ENCODE peak calls at places on chromosomes 3 and 15, in four cellular contexts. One of them, this sample, is unnamed.

GRCh38 chr3:141426404-141427034 is 58.2 kb downstream of the ZBTB38 start:
- DNase-seq in cardiac muscle cell: peak
- DNase-seq in NCI-H1105 treated with DMSO at 0.1 percent for 48 hours: no peak
- DNase-seq in stimulated activated CD8-positive, alpha-beta memory T cell treated with anti-CD3 and anti-CD28 coated beads, Interleukin-7, amount 100 ng/mL, for 1 hour: no peak
- DNase-seq in this sample: peak

GRCh38 chr3:37546876-37547275 is 314.8 kb upstream of the CTDSPL start:
- DNase-seq in stimulated activated CD8-positive, alpha-beta memory T cell treated with anti-CD3 and anti-CD28 coated beads, Interleukin-7, amount 100 ng/mL, for 1 hour: no peak
- DNase-seq in NCI-H1105 treated with DMSO at 0.1 percent for 48 hours: no peak
- DNase-seq in cardiac muscle cell: peak
- DNase-seq in this sample: no peak

GRCh38 chr15:92925409-92925808 is 25.3 kb downstream of the CHD2 start:
- DNase-seq in stimulated activated CD8-positive, alpha-beta memory T cell treated with anti-CD3 and anti-CD28 coated beads, Interleukin-7, amount 100 ng/mL, for 1 hour: no peak
- DNase-seq in cardiac muscle cell: no peak
- DNase-seq in NCI-H1105 treated with DMSO at 0.1 percent for 48 hours: no peak
- DNase-seq in this sample: no peak

GRCh38 chr3:73493543-73494314 is 131.0 kb downstream of the PDZRN3 start:
- DNase-seq in stimulated activated CD8-positive, alpha-beta memory T cell treated with anti-CD3 and anti-CD28 coated beads, Interleukin-7, amount 100 ng/mL, for 1 hour: no peak
- DNase-seq in cardiac muscle cell: no peak
- DNase-seq in NCI-H1105 treated with DMSO at 0.1 percent for 48 hours: no peak
- DNase-seq in this sample: no peak

GRCh38 chr3:62154457-62155148 is 218.7 kb downstream of the FEZF2 start:
- DNase-seq in NCI-H1105 treated with DMSO at 0.1 percent for 48 hours: no peak
- DNase-seq in cardiac muscle cell: no peak
- DNase-seq in stimulated activated CD8-positive, alpha-beta memory T cell treated with anti-CD3 and anti-CD28 coated beads, Interleukin-7, amount 100 ng/mL, for 1 hour: no peak
- DNase-seq in this sample: no peak

GRCh38 chr3:155411500-155412223 is 118.2 kb upstream of the STRIT1 start:
- DNase-seq in stimulated activated CD8-positive, alpha-beta memory T cell treated with anti-CD3 and anti-CD28 coated beads, Interleukin-7, amount 100 ng/mL, for 1 hour: no peak
- DNase-seq in NCI-H1105 treated with DMSO at 0.1 percent for 48 hours: no peak
- DNase-seq in cardiac muscle cell: no peak
- DNase-seq in this sample: no peak

GRCh38 chr3:14792691-14793121 is 26.1 kb upstream of the FGD5 start:
- DNase-seq in NCI-H1105 treated with DMSO at 0.1 percent for 48 hours: no peak
- DNase-seq in cardiac muscle cell: no peak
- DNase-seq in stimulated activated CD8-positive, alpha-beta memory T cell treated with anti-CD3 and anti-CD28 coated beads, Interleukin-7, amount 100 ng/mL, for 1 hour: no peak
- DNase-seq in this sample: peak

GRCh38 chr15:69729167-69729748 is 276.6 kb downstream of the RPLP1 start:
- DNase-seq in NCI-H1105 treated with DMSO at 0.1 percent for 48 hours: peak
- DNase-seq in stimulated activated CD8-positive, alpha-beta memory T cell treated with anti-CD3 and anti-CD28 coated beads, Interleukin-7, amount 100 ng/mL, for 1 hour: peak
- DNase-seq in cardiac muscle cell: peak
- DNase-seq in this sample: no peak

GRCh38 chr15:33675246-33675645 is 293.1 kb upstream of the CHRM5 start:
- DNase-seq in stimulated activated CD8-positive, alpha-beta memory T cell treated with anti-CD3 and anti-CD28 coated beads, Interleukin-7, amount 100 ng/mL, for 1 hour: no peak
- DNase-seq in NCI-H1105 treated with DMSO at 0.1 percent for 48 hours: no peak
- DNase-seq in cardiac muscle cell: peak
- DNase-seq in this sample: no peak

GRCh38 chr3:102083469-102083868 is 234.2 kb downstream of the NFKBIZ start:
- DNase-seq in cardiac muscle cell: no peak
- DNase-seq in stimulated activated CD8-positive, alpha-beta memory T cell treated with anti-CD3 and anti-CD28 coated beads, Interleukin-7, amount 100 ng/mL, for 1 hour: no peak
- DNase-seq in NCI-H1105 treated with DMSO at 0.1 percent for 48 hours: no peak
- DNase-seq in this sample: no peak

GRCh38 chr3:47669026-47669749 is 90.5 kb upstream of the CSPG5 start:
- DNase-seq in stimulated activated CD8-positive, alpha-beta memory T cell treated with anti-CD3 and anti-CD28 coated beads, Interleukin-7, amount 100 ng/mL, for 1 hour: no peak
- DNase-seq in cardiac muscle cell: no peak
- DNase-seq in NCI-H1105 treated with DMSO at 0.1 percent for 48 hours: no peak
- DNase-seq in this sample: no peak

GRCh38 chr3:29099775-29100174 is 181.1 kb upstream of the RBMS3 start:
- DNase-seq in stimulated activated CD8-positive, alpha-beta memory T cell treated with anti-CD3 and anti-CD28 coated beads, Interleukin-7, amount 100 ng/mL, for 1 hour: no peak
- DNase-seq in NCI-H1105 treated with DMSO at 0.1 percent for 48 hours: no peak
- DNase-seq in cardiac muscle cell: no peak
- DNase-seq in this sample: no peak

GRCh38 chr3:155890671-155891190 is 20.3 kb downstream of the GMPS start:
- DNase-seq in stimulated activated CD8-positive, alpha-beta memory T cell treated with anti-CD3 and anti-CD28 coated beads, Interleukin-7, amount 100 ng/mL, for 1 hour: no peak
- DNase-seq in NCI-H1105 treated with DMSO at 0.1 percent for 48 hours: peak
- DNase-seq in cardiac muscle cell: no peak
- DNase-seq in this sample: no peak

GRCh38 chr3:42749753-42750231 is 23.3 kb downstream of the CCDC13 start:
- DNase-seq in cardiac muscle cell: peak
- DNase-seq in stimulated activated CD8-positive, alpha-beta memory T cell treated with anti-CD3 and anti-CD28 coated beads, Interleukin-7, amount 100 ng/mL, for 1 hour: no peak
- DNase-seq in NCI-H1105 treated with DMSO at 0.1 percent for 48 hours: no peak
- DNase-seq in this sample: no peak

GRCh38 chr15:70342141-70342540 is 244.4 kb upstream of the TLE3 start:
- DNase-seq in NCI-H1105 treated with DMSO at 0.1 percent for 48 hours: no peak
- DNase-seq in stimulated activated CD8-positive, alpha-beta memory T cell treated with anti-CD3 and anti-CD28 coated beads, Interleukin-7, amount 100 ng/mL, for 1 hour: no peak
- DNase-seq in cardiac muscle cell: no peak
- DNase-seq in this sample: peak

GRCh38 chr3:42063886-42064285 is 27.3 kb upstream of the TRAK1 start:
- DNase-seq in NCI-H1105 treated with DMSO at 0.1 percent for 48 hours: no peak
- DNase-seq in stimulated activated CD8-positive, alpha-beta memory T cell treated with anti-CD3 and anti-CD28 coated beads, Interleukin-7, amount 100 ng/mL, for 1 hour: no peak
- DNase-seq in cardiac muscle cell: no peak
- DNase-seq in this sample: no peak

GRCh38 chr3:126106336-126107202 is 22.6 kb upstream of the SLC41A3 start:
- DNase-seq in NCI-H1105 treated with DMSO at 0.1 percent for 48 hours: no peak
- DNase-seq in cardiac muscle cell: no peak
- DNase-seq in stimulated activated CD8-positive, alpha-beta memory T cell treated with anti-CD3 and anti-CD28 coated beads, Interleukin-7, amount 100 ng/mL, for 1 hour: no peak
- DNase-seq in this sample: peak

GRCh38 chr3:194142156-194142910 is 6.4 kb downstream of the HES1 start:
- DNase-seq in cardiac muscle cell: peak
- DNase-seq in stimulated activated CD8-positive, alpha-beta memory T cell treated with anti-CD3 and anti-CD28 coated beads, Interleukin-7, amount 100 ng/mL, for 1 hour: no peak
- DNase-seq in NCI-H1105 treated with DMSO at 0.1 percent for 48 hours: no peak
- DNase-seq in this sample: peak